ENCODE peak calls at places on chromosome 3, in four cellular contexts. L is HL-60, B is K562, G is GM12878. P is an unnamed sample.

GRCh38 chr3:62995142-62995541 is 119.9 kb upstream of the CADPS start:
- DNase-seq in L (no peak), B (no peak), G (no peak), P (no peak)

GRCh38 chr3:125148836-125149235 is 63.7 kb downstream of the SLC12A8 start:
- DNase-seq in L (no peak), B (no peak), G (no peak), P (no peak)

GRCh38 chr3:170154084-170154483 is 27.4 kb downstream of the PHC3 start:
- DNase-seq in L (no peak), B (no peak), G (no peak), P (no peak)

GRCh38 chr3:162629372-162629771 is 1132.8 kb downstream of the OTOL1 start:
- DNase-seq in L (no peak), B (no peak), G (no peak), P (no peak)

GRCh38 chr3:15667484-15667883 is 65.9 kb downstream of the BTD start:
- DNase-seq in L (no peak), B (no peak), G (peak), P (no peak)

GRCh38 chr3:53747559-53747958 is 98.7 kb downstream of the CHDH start:
- DNase-seq in L (no peak), B (no peak), G (no peak), P (no peak)

GRCh38 chr3:122987726-122988319 is 39.7 kb downstream of the SEMA5B start:
- DNase-seq in L (no peak), B (no peak), G (no peak), P (no peak)

GRCh38 chr3:133928903-133929607 is 33.4 kb upstream of the RAB6B start:
- DNase-seq in L (no peak), B (no peak), G (no peak), P (no peak)

GRCh38 chr3:5195605-5196004 is 8.1 kb downstream of the EDEM1 start:
- DNase-seq in L (no peak), B (no peak), G (no peak), P (no peak)

GRCh38 chr3:71421820-71422566 is 161.5 kb downstream of the FOXP1 start:
- DNase-seq in L (no peak), B (no peak), G (peak), P (peak)

GRCh38 chr3:55204417-55204816 is 276.6 kb upstream of the LRTM1 start:
- DNase-seq in L (no peak), B (no peak), G (no peak), P (no peak)

GRCh38 chr3:32703491-32703968 is 18.5 kb downstream of the CNOT10 start:
- DNase-seq in L (no peak), B (no peak), G (no peak), P (no peak)

GRCh38 chr3:11995061-11995460 is 9.1 kb upstream of the SYN2 start:
- DNase-seq in L (no peak), B (no peak), G (no peak), P (no peak)

GRCh38 chr3:71984843-71985594 is 200.1 kb upstream of the PROK2 start:
- DNase-seq in L (no peak), B (no peak), G (peak), P (no peak)

GRCh38 chr3:113533534-113533892 is 1.2 kb downstream of the SIDT1 start:
- DNase-seq in L (no peak), B (no peak), G (no peak), P (no peak)

GRCh38 chr3:124600765-124601164 is 129.5 kb upstream of the UMPS start:
- DNase-seq in L (no peak), B (no peak), G (no peak), P (no peak)

GRCh38 chr3:78344918-78345317 is 1305.0 kb downstream of the ROBO2 start:
- DNase-seq in L (no peak), B (no peak), G (no peak), P (no peak)

GRCh38 chr3:47867451-47868017 is 64.6 kb downstream of the DHX30 start:
- DNase-seq in L (no peak), B (no peak), G (no peak), P (no peak)

GRCh38 chr3:54342676-54343075 is 220.3 kb downstream of the CACNA2D3 start:
- DNase-seq in L (no peak), B (no peak), G (no peak), P (no peak)

GRCh38 chr3:43411429-43411828 is 125.1 kb downstream of the SNRK start:
- DNase-seq in L (no peak), B (no peak), G (no peak), P (no peak)

GRCh38 chr3:194208701-194209100 is 72.8 kb downstream of the HES1 start:
- DNase-seq in L (no peak), B (no peak), G (no peak), P (no peak)

GRCh38 chr3:172939651-172940293 is 189.2 kb downstream of the ECT2 start:
- DNase-seq in L (no peak), B (peak), G (no peak), P (no peak)

GRCh38 chr3:47113669-47114365 is 50.1 kb downstream of the SETD2 start:
- DNase-seq in L (peak), B (no peak), G (peak), P (no peak)

GRCh38 chr3:66038726-66039589 is at the start of gene MAGI1:
- DNase-seq in L (peak), B (peak), G (no peak), P (peak)
- TF ChIP-seq SPI1 in L (no peak), B (no peak), G (no peak), P (no peak)

DNA sequence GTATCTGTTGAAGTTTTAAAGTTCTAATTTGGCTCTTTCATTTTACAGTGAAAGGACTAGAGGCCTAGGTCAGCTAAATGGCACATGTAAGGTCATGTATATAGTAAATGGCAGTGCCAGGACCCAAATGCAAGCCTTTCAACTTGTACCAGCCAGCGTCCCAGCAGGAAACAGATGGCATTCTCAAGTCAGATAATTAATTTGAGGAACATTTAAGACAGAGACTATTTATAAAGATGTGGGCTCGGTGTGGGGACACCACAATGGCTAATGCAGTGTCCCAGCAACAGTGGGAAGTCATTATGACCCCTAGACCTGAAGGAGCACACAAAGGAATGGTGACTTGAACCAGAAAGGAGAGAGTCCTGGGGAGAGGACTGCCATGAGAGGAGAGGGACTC is 6.1 kb downstream of the MINDY4B start:
- DNase-seq in L (no peak), B (no peak), G (no peak), P (no peak)
- TF ChIP-seq SPI1 in L (no peak), B (no peak), G (no peak), P (no peak)

DNA sequence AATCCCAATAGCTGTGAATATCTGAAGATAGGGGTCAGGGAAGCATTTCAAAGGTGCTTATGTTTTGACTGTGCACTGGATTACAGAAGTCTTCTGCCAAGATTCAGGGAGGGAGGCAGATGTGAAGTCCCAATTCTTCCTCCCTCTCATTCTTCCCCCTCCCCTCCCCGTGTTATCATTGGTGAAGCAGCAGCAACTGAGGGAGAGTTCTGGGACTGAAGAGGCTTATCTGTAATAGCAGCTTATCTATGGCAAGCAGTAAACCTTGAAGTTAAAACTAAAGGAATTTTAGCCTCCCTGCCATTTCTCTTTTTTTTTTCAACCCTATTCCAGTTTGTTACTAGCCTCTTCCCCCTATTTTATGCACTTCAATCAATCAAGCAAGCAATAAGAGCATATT is 597.8 kb downstream of the IGSF11 start:
- DNase-seq in L (no peak), B (peak), G (no peak), P (no peak)
- TF ChIP-seq SPI1 in L (no peak), B (no peak), G (no peak), P (no peak)

GRCh38 chr3:140715035-140715434 is 37.2 kb downstream of the TRIM42 start:
- DNase-seq in L (no peak), B (no peak), G (no peak), P (no peak)

GRCh38 chr3:140720242-140720641 is 42.4 kb downstream of the TRIM42 start:
- DNase-seq in L (no peak), B (no peak), G (no peak), P (no peak)

GRCh38 chr3:140719841-140720240 is 42.0 kb downstream of the TRIM42 start:
- DNase-seq in L (no peak), B (no peak), G (no peak), P (no peak)

GRCh38 chr3:140712301-140712700 is 34.4 kb downstream of the TRIM42 start:
- DNase-seq in L (no peak), B (no peak), G (no peak), P (no peak)

DNA sequence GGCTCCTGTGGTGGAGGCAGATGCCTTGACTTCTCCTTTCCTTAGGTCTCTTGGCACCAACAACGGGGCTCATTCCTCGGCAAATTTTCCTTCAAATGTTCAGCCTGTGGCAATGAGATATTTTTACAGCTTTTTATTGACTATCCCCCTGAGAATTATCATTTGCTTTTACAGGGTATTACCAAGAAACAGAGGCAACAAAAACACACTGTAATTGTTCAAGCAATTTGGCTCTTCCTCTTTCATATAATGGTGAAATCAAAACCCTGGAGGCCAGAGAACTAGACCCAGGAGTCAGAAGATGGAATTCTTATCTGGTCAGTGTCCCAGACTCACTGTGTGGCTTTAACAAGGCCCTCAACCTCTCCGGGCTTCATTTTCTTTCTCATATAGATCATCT is 40.1 kb downstream of the TRIM42 start:
- DNase-seq in L (no peak), B (no peak), G (no peak), P (no peak)
- TF ChIP-seq SPI1 in L (peak), B (no peak), G (no peak), P (no peak)

GRCh38 chr3:155335955-155336354 is 42.5 kb upstream of the STRIT1 start:
- DNase-seq in L (no peak), B (no peak), G (peak), P (no peak)

GRCh38 chr3:155332668-155333160 is 39.2 kb upstream of the STRIT1 start:
- DNase-seq in L (no peak), B (no peak), G (no peak), P (no peak)

GRCh38 chr3:155334215-155334896 is 40.9 kb upstream of the STRIT1 start:
- DNase-seq in L (no peak), B (no peak), G (no peak), P (no peak)

GRCh38 chr3:155339052-155339451 is 45.6 kb upstream of the STRIT1 start:
- DNase-seq in L (no peak), B (no peak), G (no peak), P (no peak)

GRCh38 chr3:155334897-155335883 is 41.7 kb upstream of the STRIT1 start:
- DNase-seq in L (no peak), B (peak), G (peak), P (peak)
- TF ChIP-seq SPI1 in L (no peak), B (no peak), G (no peak), P (no peak)

DNA sequence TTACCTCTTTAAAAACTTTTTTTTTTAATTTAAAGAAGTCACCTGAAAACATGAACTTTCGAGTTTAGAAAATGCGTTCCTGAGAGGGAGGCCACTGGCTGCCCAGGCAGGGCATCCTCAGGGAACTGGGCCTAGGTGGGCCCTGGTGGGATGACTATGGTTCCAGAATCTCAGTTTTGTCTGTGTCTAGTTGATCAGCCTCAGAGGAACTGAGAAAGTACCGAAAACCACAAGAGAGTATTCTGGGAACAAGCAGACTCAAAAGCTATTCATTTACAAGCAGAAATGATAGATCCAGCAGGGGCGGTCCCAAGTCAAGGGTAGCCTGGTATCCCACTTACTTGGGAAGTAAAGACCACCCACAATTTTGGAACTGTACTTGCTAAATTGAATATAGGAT is 10.5 kb downstream of the WWTR1 start:
- DNase-seq in L (no peak), B (no peak), G (no peak), P (no peak)
- TF ChIP-seq SPI1 in L (no peak), B (no peak), G (peak), P (peak)

GRCh38 chr3:146747928-146748327 is 142.8 kb upstream of the PLSCR5 start:
- DNase-seq in L (no peak), B (no peak), G (no peak), P (no peak)

GRCh38 chr3:146747051-146747450 is 141.9 kb upstream of the PLSCR5 start:
- DNase-seq in L (no peak), B (no peak), G (no peak), P (no peak)

GRCh38 chr3:146746190-146746589 is 141.0 kb upstream of the PLSCR5 start:
- DNase-seq in L (no peak), B (no peak), G (no peak), P (no peak)

DNA sequence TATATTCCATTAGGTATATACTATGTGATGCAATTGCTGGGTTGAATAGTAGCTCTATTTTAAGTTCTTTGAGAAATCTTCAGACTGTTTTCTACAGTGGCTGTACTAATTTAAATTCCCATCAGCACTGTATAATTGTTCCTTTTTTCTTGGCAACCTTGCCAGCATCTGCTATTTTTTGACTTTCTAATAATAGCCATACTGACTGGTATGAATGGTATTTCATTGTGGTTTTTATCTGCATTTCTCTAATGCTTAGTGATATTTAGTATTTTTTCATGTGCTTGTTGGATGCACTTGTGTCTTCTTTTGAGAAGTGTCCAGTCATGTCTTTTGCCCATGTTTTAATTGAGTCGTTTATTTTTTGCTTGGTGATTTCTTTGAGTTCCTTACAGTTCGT is 145.1 kb upstream of the PLSCR5 start:
- DNase-seq in L (no peak), B (no peak), G (no peak), P (no peak)
- TF ChIP-seq SPI1 in L (no peak), B (no peak), G (no peak), P (no peak)

DNA sequence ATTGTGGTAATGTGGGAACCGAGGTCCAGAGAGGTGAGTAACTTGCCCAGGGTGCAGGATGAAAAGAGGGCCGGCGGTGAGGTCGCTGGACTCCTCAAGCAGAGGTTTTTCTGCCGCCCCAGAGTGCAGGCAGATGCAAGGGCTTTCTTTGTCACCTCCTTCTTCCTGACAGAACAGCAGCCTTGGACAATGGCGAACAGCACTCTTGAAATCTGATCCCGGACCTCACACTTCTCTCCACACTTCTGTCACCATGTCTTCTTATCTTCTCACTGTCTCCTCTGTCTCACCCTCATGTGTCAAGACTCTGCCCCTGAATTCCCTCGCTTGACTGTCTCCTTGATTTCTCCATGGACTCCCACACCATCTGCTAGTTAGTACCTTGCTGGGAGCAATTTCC is 15.4 kb upstream of the VPS8 start:
- DNase-seq in L (no peak), B (no peak), G (no peak), P (no peak)
- TF ChIP-seq SPI1 in L (no peak), B (no peak), G (no peak), P (no peak)

DNA sequence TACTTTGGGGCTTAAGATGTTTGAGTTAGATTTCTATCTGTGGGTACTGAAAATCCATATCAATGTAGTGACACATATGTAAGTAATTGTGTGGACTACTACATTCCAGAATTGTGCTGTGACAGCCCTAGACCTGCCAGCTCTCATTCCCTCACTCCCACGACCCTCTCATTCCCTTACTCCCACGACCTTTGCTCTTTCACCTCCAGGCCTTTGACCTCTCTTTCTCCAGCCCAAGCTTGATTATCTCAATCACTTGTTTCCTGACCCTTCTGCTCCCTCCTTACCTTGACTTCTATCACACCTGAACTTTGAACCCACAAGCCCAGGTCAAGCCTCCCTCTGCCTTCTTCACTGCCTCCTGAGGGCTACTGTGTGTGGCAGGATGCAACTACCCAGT is 3.6 kb upstream of the RUVBL1 start:
- DNase-seq in L (no peak), B (no peak), G (no peak), P (no peak)
- TF ChIP-seq SPI1 in L (no peak), B (no peak), G (no peak), P (no peak)

GRCh38 chr3:135807879-135808278 is 157.6 kb upstream of the PPP2R3A start:
- DNase-seq in L (no peak), B (no peak), G (no peak), P (no peak)

GRCh38 chr3:135805752-135806151 is 159.8 kb upstream of the PPP2R3A start:
- DNase-seq in L (no peak), B (no peak), G (no peak), P (no peak)

GRCh38 chr3:135806342-135806741 is 159.2 kb upstream of the PPP2R3A start:
- DNase-seq in L (no peak), B (no peak), G (no peak), P (no peak)

GRCh38 chr3:135811597-135811996 is 153.9 kb upstream of the PPP2R3A start:
- DNase-seq in L (no peak), B (no peak), G (no peak), P (no peak)

DNA sequence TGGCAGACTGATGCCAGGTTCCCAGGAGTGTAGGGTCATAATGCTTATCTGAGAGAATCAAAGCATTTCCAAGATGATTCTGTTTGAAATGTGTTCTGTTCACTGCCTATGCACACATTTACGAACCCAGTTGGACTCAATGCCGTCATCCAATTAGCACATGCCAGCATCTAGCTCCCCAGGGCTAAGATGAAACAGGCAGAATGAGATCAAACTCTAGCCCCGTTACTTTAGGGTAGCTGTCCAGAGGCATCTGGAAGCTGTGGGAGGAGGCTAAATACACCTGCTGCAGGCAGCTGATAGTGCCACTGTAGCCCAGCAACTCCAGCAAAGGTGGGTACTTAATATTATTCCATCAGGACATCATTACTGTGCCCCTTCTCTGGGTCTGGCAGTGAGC is 156.5 kb upstream of the PPP2R3A start:
- DNase-seq in L (no peak), B (no peak), G (no peak), P (no peak)
- TF ChIP-seq SPI1 in L (no peak), B (no peak), G (no peak), P (no peak)